ENCODE peak calls at places on chromosomes 5 and 9, in four cellular contexts. Y is fibroblast of lung, S is upper lobe of right lung, N is HepG2. U is an unnamed sample. For H3K4me1, the result is how much of the 10 kb centered on the place peaks cover.

GRCh38 chr9:128259156-128259555 is 16.7 kb downstream of the GOLGA2 start:
- DNase-seq in N (no peak), S (no peak), Y (no peak), U (no peak)

GRCh38 chr9:113649054-113649453 is 185.5 kb downstream of the RGS3 start:
- DNase-seq in S (peak), Y (peak), N (no peak), U (peak)

GRCh38 chr5:101018299-101018698 is 115.2 kb upstream of the ST8SIA4 start:
- DNase-seq in N (no peak), S (no peak), Y (no peak), U (no peak)

GRCh38 chr5:27129926-27130325 is 91.5 kb upstream of the CDH9 start:
- DNase-seq in S (no peak), N (no peak), Y (no peak), U (no peak)

GRCh38 chr5:179137643-179138567 is 77.7 kb downstream of the ZNF354C start:
- DNase-seq in S (no peak), Y (no peak), N (no peak), U (no peak)

GRCh38 chr5:150142800-150143724 is 12.6 kb downstream of the PDGFRB start:
- DNase-seq in Y (peak), S (no peak), N (peak), U (peak)

GRCh38 chr9:127562841-127563523 is 49.1 kb upstream of the STXBP1 start:
- DNase-seq in S (peak), N (no peak), Y (peak), U (no peak)

GRCh38 chr5:34655354-34655991 is 655 bp upstream of the RAI14 start:
- DNase-seq in Y (peak), N (peak), S (peak), U (peak)

GRCh38 chr5:38135486-38136031 is 122.8 kb upstream of the EGFLAM start:
- DNase-seq in S (no peak), Y (no peak), N (no peak), U (no peak)

GRCh38 chr9:128164332-128164885 is 4.3 kb downstream of the BBLN start:
- DNase-seq in N (no peak), S (no peak), Y (no peak), U (no peak)

DNA sequence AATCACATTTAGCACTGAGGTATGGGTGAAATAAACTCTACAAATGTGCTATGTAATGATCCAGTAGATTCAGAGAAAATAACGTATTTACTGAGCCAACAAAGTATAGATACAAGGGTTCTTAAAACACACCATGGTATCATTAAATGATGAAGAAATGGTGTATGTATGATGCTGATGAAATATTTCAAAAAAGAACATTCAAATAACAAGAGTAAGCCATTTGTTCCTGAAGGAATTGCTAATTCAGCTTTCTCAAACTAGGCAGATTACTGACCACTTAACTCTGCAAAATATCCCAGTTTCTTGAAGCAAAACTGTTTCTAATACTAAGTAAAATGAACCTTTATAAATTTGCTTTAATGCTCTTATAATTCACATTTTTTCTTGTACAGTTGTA is 97.6 kb upstream of the IFNE start:
- DNase-seq in N (no peak), S (no peak), Y (no peak), U (no peak)
- TF ChIP-seq CTCF in N (no peak), S (no peak), Y (no peak), U (no peak)

DNA sequence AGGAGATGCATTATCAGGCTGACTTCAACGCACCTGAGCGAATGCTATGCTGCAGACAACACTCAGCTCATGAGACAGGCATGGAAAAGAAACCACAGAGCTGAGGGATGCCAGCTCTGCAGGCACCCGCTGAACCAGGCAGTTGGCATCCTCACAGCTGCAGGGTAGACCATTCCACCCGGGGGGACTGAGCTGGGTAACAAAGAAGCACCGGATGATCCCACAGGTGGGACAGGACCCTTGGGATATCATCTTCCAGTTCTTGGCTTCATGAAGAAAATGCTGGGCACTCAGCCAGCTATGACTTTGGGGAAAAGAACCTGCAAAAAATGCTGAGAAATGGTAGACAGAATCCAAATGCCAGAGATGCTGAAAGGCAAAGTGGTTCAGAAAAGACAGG is 9.6 kb downstream of the EPB41L4B start:
- DNase-seq in S (no peak), N (no peak), Y (no peak), U (no peak)
- H3K4me1 ChIP-seq in S (under half), N (half or more), Y (under half), U (under half)

DNA sequence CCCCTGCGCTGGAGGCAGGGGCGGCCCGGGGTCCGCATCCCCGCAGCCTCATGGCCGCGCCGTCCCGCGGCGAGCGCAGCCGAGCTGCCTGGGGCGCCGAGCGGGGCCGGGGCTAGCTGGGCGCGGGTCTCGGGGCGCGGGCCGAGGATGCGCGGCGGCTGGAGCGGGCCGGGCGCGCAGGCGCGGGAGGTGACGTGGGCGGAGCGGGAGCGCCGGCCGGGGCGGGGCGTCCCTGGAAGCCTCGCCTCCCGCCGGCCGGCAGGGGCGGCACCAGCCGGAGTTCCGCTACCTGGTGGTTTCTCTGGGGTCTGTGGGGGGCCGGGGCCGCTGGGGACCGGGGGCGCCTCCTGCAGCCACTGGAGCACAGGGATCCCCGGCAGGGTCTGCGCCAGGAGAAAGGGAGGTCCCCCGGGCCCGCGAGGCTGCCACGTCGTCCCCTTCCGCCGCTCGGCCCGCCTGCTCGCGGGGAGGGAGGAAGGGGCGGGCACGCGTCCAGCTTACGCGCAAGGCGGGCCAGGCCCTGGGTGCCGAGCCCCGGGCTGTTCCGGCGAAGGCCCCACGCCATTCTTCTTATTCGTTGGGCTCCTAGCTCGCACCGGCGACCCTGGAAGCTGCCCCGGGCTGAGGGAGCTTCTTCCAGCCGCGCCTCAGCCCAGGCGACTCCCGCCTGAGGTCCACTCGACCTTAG is at the start of gene LPCAT1:
- DNase-seq in N (peak), Y (peak), S (peak), U (peak)
- TF ChIP-seq CTCF in N (no peak), Y (no peak), S (peak), U (peak)

DNA sequence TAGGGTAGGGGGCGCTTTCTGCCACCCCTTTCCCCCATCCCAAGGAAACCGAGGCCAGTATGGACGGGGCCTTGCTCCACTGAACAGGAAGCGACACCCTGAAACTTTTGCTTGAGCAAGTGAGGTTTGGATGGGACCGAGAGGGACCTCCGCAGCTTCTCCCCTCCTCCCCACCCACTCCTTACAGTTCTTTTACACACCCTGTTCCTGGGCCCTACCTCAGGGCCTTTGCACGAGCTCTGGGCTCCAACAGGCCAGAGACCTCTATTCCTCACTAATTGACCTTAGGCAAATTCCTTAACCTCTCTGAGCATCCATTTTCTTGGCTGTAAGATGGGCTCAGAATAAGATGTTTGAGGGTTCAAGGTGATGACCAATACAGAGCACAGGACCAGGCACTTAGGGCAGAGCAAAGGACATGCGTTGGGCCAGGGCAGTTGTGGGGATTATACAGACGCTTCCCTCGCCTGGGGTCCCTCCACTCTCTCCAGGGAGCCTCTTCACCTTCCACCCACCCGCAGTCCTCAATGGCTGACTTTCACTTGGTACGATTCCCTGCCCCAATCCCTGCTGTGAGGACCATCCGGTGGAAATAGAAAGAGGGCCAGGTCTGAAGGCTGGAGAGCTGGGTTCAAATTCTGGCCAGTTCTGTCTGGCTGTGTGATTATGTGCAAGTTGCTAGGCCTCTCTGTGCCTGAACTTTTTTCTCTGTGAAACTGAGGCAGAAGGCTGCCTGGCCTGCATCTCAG is 206.3 kb upstream of the IER5L start:
- DNase-seq in Y (no peak), N (no peak), S (no peak), U (no peak)
- H3K4me1 ChIP-seq in Y (under half), N (under half), S (under half), U (under half)

DNA sequence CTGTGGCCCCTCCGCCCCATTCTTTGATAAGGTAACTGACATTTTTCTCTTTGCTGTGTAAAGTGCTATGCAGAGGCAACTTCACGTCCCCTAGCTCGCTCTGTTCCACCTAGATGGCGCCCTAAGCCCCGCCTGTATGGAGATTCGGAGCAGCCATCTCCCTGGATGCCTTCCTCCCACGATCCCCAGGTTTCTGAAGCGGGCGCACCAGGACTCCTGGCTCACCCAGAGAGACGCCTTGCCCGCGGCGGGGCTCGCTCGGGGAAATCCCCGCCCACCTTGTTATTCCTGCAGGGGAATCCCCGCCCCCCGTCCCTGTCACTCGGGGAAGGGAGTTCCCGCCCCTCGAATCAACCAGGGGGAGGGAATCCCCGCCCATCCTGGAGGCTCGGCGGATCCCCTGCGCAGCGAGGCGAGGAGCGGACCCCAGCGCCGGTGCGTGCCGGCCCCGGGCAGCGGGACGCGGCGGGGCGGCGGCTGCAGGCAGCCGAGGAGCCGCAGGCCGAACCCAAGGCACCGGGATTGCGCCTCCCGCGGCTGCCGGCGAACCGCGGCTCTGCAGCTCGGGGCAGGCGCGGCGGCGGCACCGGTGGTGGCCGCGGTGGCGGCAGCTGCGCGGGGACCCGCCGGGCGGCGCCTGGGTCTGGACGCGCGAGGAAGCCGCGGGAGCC is at the start of gene PDZD2:
- DNase-seq in N (peak), S (peak), Y (peak), U (peak)
- TF ChIP-seq CTCF in N (peak), S (peak), Y (peak), U (peak)

GRCh38 chr9:76162751-76163500 is 231.3 kb downstream of the RFK start:
- DNase-seq in Y (peak), N (no peak), S (no peak), U (no peak)
- H3K4me1 ChIP-seq in Y (under half), N (under half), S (under half), U (under half)

GRCh38 chr5:90473321-90474234 is 993 bp downstream of the MBLAC2 start:
- DNase-seq in S (peak), N (peak), Y (peak), U (peak)
- TF ChIP-seq CTCF in S (no peak), N (no peak), Y (no peak), U (no peak)

GRCh38 chr5:132408456-132408855 is 38.9 kb downstream of the SLC22A5 start:
- DNase-seq in Y (no peak), S (no peak), N (no peak), U (no peak)

GRCh38 chr5:132408965-132409364 is 39.5 kb downstream of the SLC22A5 start:
- DNase-seq in Y (no peak), N (peak), S (no peak), U (no peak)

GRCh38 chr5:132411382-132411925 is 41.9 kb downstream of the SLC22A5 start:
- DNase-seq in S (peak), N (no peak), Y (no peak), U (no peak)

GRCh38 chr5:132407970-132408369 is 38.5 kb downstream of the SLC22A5 start:
- DNase-seq in N (no peak), Y (no peak), S (no peak), U (no peak)

GRCh38 chr5:132410451-132411381 is 41.2 kb downstream of the SLC22A5 start:
- DNase-seq in N (peak), S (peak), Y (peak), U (peak)
- H3K4me1 ChIP-seq in N (half or more), S (half or more), Y (under half), U (half or more)

GRCh38 chr5:124065508-124065907 is 553.5 kb downstream of the CSNK1G3 start:
- DNase-seq in N (no peak), Y (no peak), S (no peak), U (no peak)
- TF ChIP-seq CTCF in N (no peak), Y (no peak), S (no peak), U (no peak)

DNA sequence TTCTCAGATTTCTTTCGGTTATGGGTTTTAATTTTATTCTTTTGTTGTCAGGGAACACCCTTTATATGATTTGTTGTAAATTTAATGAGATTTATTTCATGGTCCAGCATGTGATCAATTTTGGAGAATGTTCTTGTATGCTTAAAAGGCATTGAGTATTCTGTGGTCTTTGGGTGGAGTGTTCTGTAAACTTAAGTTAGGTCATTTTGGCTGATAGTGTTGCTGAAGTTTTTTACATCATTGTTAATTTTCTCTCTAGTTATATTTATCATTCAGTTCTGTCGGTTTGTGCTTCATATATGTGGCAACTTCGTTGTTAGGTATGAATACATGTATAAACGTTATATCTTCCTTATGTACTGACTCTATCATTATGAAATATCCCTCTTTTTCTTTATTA is 55.5 kb downstream of the NIPBL start:
- DNase-seq in S (no peak), Y (no peak), N (no peak), U (no peak)
- H3K4me1 ChIP-seq in S (under half), Y (under half), N (under half), U (under half)

U was measured in heart right ventricle.